ENCODE peak calls at places on chromosome 1, in nine cellular contexts. One of them, this sample, is unnamed.

GRCh38 chr1:172513480-172513879 is 19.5 kb upstream of the SUCO start:
- DNase-seq in pancreas: no peak
- DNase-seq in heart left ventricle: no peak
- DNase-seq in tibial artery: no peak
- DNase-seq in uterus: no peak
- DNase-seq in testis: no peak
- DNase-seq in stomach: no peak
- DNase-seq in WERI-Rb-1: no peak
- DNase-seq in aorta: no peak
- DNase-seq in this sample: no peak

GRCh38 chr1:100862591-100862990 is 32.1 kb downstream of the EXTL2 start:
- DNase-seq in stomach: no peak
- DNase-seq in pancreas: no peak
- DNase-seq in tibial artery: no peak
- DNase-seq in WERI-Rb-1: no peak
- DNase-seq in testis: no peak
- DNase-seq in uterus: no peak
- DNase-seq in aorta: no peak
- DNase-seq in heart left ventricle: no peak
- DNase-seq in this sample: no peak

GRCh38 chr1:107807405-107807804 is 157.6 kb downstream of the VAV3 start:
- DNase-seq in aorta: no peak
- DNase-seq in heart left ventricle: no peak
- DNase-seq in uterus: no peak
- DNase-seq in testis: no peak
- DNase-seq in pancreas: no peak
- DNase-seq in WERI-Rb-1: no peak
- DNase-seq in tibial artery: no peak
- DNase-seq in stomach: no peak
- DNase-seq in this sample: no peak

GRCh38 chr1:6134206-6134605 is 45.9 kb downstream of the CHD5 start:
- DNase-seq in WERI-Rb-1: no peak
- DNase-seq in aorta: peak; percentile 28
- DNase-seq in heart left ventricle: no peak
- DNase-seq in stomach: no peak
- DNase-seq in testis: no peak
- DNase-seq in pancreas: no peak
- DNase-seq in uterus: no peak
- DNase-seq in tibial artery: no peak
- DNase-seq in this sample: no peak

GRCh38 chr1:9687120-9687875 is 35.8 kb downstream of the PIK3CD start:
- DNase-seq in testis: peak; percentile 64
- DNase-seq in stomach: peak; percentile 60
- DNase-seq in aorta: peak; percentile 74
- DNase-seq in WERI-Rb-1: peak; percentile 78
- DNase-seq in heart left ventricle: peak; percentile 53
- DNase-seq in tibial artery: peak; percentile 39
- DNase-seq in pancreas: peak; percentile 43
- DNase-seq in uterus: peak; percentile 62
- DNase-seq in this sample: peak; percentile 38

GRCh38 chr1:79283451-79283850 is 276.9 kb upstream of the ADGRL4 start:
- DNase-seq in WERI-Rb-1: no peak
- DNase-seq in pancreas: no peak
- DNase-seq in testis: no peak
- DNase-seq in uterus: no peak
- DNase-seq in stomach: no peak
- DNase-seq in tibial artery: no peak
- DNase-seq in aorta: no peak
- DNase-seq in heart left ventricle: no peak
- DNase-seq in this sample: no peak

GRCh38 chr1:15156807-15157380 is 3.3 kb downstream of the TMEM51 start:
- DNase-seq in WERI-Rb-1: peak; percentile 54
- DNase-seq in tibial artery: no peak
- DNase-seq in uterus: no peak
- DNase-seq in pancreas: peak; percentile 83
- DNase-seq in heart left ventricle: no peak
- DNase-seq in testis: no peak
- DNase-seq in aorta: no peak
- DNase-seq in stomach: no peak
- DNase-seq in this sample: no peak

GRCh38 chr1:85581138-85581801 is 709 bp downstream of the CCN1 start:
- DNase-seq in stomach: peak; percentile 80
- DNase-seq in tibial artery: peak; percentile 54
- DNase-seq in uterus: peak; percentile 77
- DNase-seq in heart left ventricle: peak; percentile 78
- DNase-seq in aorta: peak; percentile 74
- DNase-seq in pancreas: peak; percentile 81
- DNase-seq in WERI-Rb-1: peak; percentile 59
- DNase-seq in testis: peak; percentile 73
- DNase-seq in this sample: peak; percentile 71

GRCh38 chr1:109827986-109828385 is 64.3 kb upstream of the EPS8L3 start:
- DNase-seq in pancreas: no peak
- DNase-seq in stomach: no peak
- DNase-seq in aorta: no peak
- DNase-seq in uterus: no peak
- DNase-seq in heart left ventricle: no peak
- DNase-seq in tibial artery: no peak
- DNase-seq in testis: no peak
- DNase-seq in WERI-Rb-1: no peak
- DNase-seq in this sample: no peak

GRCh38 chr1:83052865-83053264 is 946.1 kb downstream of the TTLL7 start:
- DNase-seq in heart left ventricle: no peak
- DNase-seq in uterus: no peak
- DNase-seq in WERI-Rb-1: no peak
- DNase-seq in tibial artery: no peak
- DNase-seq in aorta: no peak
- DNase-seq in pancreas: no peak
- DNase-seq in testis: no peak
- DNase-seq in stomach: no peak
- DNase-seq in this sample: no peak

GRCh38 chr1:83055391-83056170 is 943.4 kb downstream of the TTLL7 start:
- DNase-seq in uterus: no peak
- DNase-seq in testis: no peak
- DNase-seq in stomach: no peak
- DNase-seq in pancreas: no peak
- DNase-seq in tibial artery: no peak
- DNase-seq in WERI-Rb-1: no peak
- DNase-seq in aorta: no peak
- DNase-seq in heart left ventricle: no peak
- DNase-seq in this sample: no peak

GRCh38 chr1:83058327-83058726 is 940.6 kb downstream of the TTLL7 start:
- DNase-seq in tibial artery: no peak
- DNase-seq in testis: no peak
- DNase-seq in pancreas: no peak
- DNase-seq in aorta: no peak
- DNase-seq in stomach: no peak
- DNase-seq in WERI-Rb-1: no peak
- DNase-seq in uterus: no peak
- DNase-seq in heart left ventricle: no peak
- DNase-seq in this sample: no peak

GRCh38 chr1:83053446-83053845 is 945.5 kb downstream of the TTLL7 start:
- DNase-seq in heart left ventricle: no peak
- DNase-seq in WERI-Rb-1: no peak
- DNase-seq in tibial artery: no peak
- DNase-seq in pancreas: no peak
- DNase-seq in stomach: no peak
- DNase-seq in uterus: no peak
- DNase-seq in aorta: no peak
- DNase-seq in testis: no peak
- DNase-seq in this sample: no peak
- H3K9me3 ChIP-seq in heart left ventricle: peaks cover 5% of the 10 kb centered on the region
- H3K9me3 ChIP-seq in WERI-Rb-1: no peaks in the 10 kb centered on the region
- H3K9me3 ChIP-seq in tibial artery: no peaks in the 10 kb centered on the region
- H3K9me3 ChIP-seq in pancreas: no peaks in the 10 kb centered on the region
- H3K9me3 ChIP-seq in stomach: no peaks in the 10 kb centered on the region
- H3K9me3 ChIP-seq in uterus: no peaks in the 10 kb centered on the region
- H3K9me3 ChIP-seq in aorta: no peaks in the 10 kb centered on the region
- H3K9me3 ChIP-seq in testis: no peaks in the 10 kb centered on the region
- H3K9me3 ChIP-seq in this sample: peaks cover 7% of the 10 kb centered on the region

GRCh38 chr1:53111073-53111556 is 31.3 kb downstream of the SLC1A7 start:
- DNase-seq in heart left ventricle: no peak
- DNase-seq in uterus: no peak
- DNase-seq in pancreas: no peak
- DNase-seq in tibial artery: no peak
- DNase-seq in stomach: peak; percentile 51
- DNase-seq in testis: no peak
- DNase-seq in WERI-Rb-1: no peak
- DNase-seq in aorta: no peak
- DNase-seq in this sample: peak; percentile 42

GRCh38 chr1:53112271-53112774 is 30.1 kb downstream of the SLC1A7 start:
- DNase-seq in uterus: no peak
- DNase-seq in heart left ventricle: no peak
- DNase-seq in pancreas: no peak
- DNase-seq in WERI-Rb-1: no peak
- DNase-seq in aorta: no peak
- DNase-seq in stomach: no peak
- DNase-seq in testis: no peak
- DNase-seq in tibial artery: no peak
- DNase-seq in this sample: no peak

GRCh38 chr1:53111693-53112092 is 30.7 kb downstream of the SLC1A7 start:
- DNase-seq in stomach: no peak
- DNase-seq in WERI-Rb-1: no peak
- DNase-seq in testis: no peak
- DNase-seq in heart left ventricle: no peak
- DNase-seq in tibial artery: no peak
- DNase-seq in uterus: no peak
- DNase-seq in aorta: no peak
- DNase-seq in pancreas: no peak
- DNase-seq in this sample: no peak

GRCh38 chr1:53108646-53109580 is 33.5 kb downstream of the SLC1A7 start:
- DNase-seq in stomach: no peak
- DNase-seq in uterus: peak; percentile 48
- DNase-seq in pancreas: no peak
- DNase-seq in testis: no peak
- DNase-seq in WERI-Rb-1: peak; percentile 86
- DNase-seq in tibial artery: no peak
- DNase-seq in heart left ventricle: no peak
- DNase-seq in aorta: no peak
- DNase-seq in this sample: no peak

GRCh38 chr1:53110370-53111072 is 31.9 kb downstream of the SLC1A7 start:
- DNase-seq in pancreas: no peak
- DNase-seq in stomach: peak; percentile 48
- DNase-seq in WERI-Rb-1: no peak
- DNase-seq in uterus: peak; percentile 57
- DNase-seq in heart left ventricle: no peak
- DNase-seq in tibial artery: no peak
- DNase-seq in aorta: no peak
- DNase-seq in testis: peak; percentile 50
- DNase-seq in this sample: peak; percentile 53
- H3K27ac ChIP-seq in pancreas: no peak overlapping the region
- H3K27ac ChIP-seq in stomach: peak overlapping the region; percentile 44
- H3K27ac ChIP-seq in WERI-Rb-1: peak overlapping the region; percentile 87
- H3K27ac ChIP-seq in uterus: peak overlapping the region; percentile 68
- H3K27ac ChIP-seq in heart left ventricle: no peak overlapping the region
- H3K27ac ChIP-seq in tibial artery: peak overlapping the region; percentile 68
- H3K27ac ChIP-seq in aorta: no peak overlapping the region
- H3K27ac ChIP-seq in testis: no peak overlapping the region
- H3K27ac ChIP-seq in this sample: peak overlapping the region; percentile 62

DNA sequence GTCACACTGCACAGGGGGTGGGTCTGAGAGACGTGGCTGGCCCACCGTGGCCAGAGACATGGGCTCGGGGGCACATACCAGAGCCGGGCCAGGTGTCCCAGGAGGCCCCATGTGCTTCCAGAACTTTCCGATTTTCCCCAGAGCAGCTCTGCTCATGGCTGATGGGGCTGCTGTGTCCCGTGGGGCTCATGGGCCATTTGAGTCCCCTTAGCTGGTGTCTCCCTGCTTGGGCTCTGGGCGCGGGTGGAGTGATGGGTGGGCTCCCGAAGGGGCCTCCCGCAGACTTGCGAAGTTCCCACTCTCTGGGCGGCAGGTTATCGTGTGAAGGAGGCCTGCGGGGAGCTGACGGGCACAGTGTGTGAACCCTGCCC is 1.8 kb downstream of the TNFRSF14 start:
- DNase-seq in stomach: no peak
- DNase-seq in aorta: no peak
- DNase-seq in tibial artery: no peak
- DNase-seq in heart left ventricle: no peak
- DNase-seq in testis: no peak
- DNase-seq in pancreas: no peak
- DNase-seq in uterus: no peak
- DNase-seq in WERI-Rb-1: no peak
- DNase-seq in this sample: no peak
- H3K4me3 ChIP-seq in stomach: no peak overlapping the region
- H3K4me3 ChIP-seq in aorta: no peak overlapping the region
- H3K4me3 ChIP-seq in tibial artery: no peak overlapping the region
- H3K4me3 ChIP-seq in heart left ventricle: peak overlapping the region; percentile 82
- H3K4me3 ChIP-seq in testis: no peak overlapping the region
- H3K4me3 ChIP-seq in pancreas: no peak overlapping the region
- H3K4me3 ChIP-seq in uterus: no peak overlapping the region
- H3K4me3 ChIP-seq in WERI-Rb-1: no peak overlapping the region
- H3K4me3 ChIP-seq in this sample: peak overlapping the region; percentile 73

GRCh38 chr1:155931332-155932038 is 2.7 kb downstream of the KHDC4 start:
- DNase-seq in WERI-Rb-1: no peak
- DNase-seq in pancreas: no peak
- DNase-seq in testis: no peak
- DNase-seq in aorta: no peak
- DNase-seq in heart left ventricle: no peak
- DNase-seq in stomach: no peak
- DNase-seq in tibial artery: no peak
- DNase-seq in uterus: no peak
- DNase-seq in this sample: no peak

GRCh38 chr1:155929057-155929456 is 5.2 kb downstream of the KHDC4 start:
- DNase-seq in pancreas: no peak
- DNase-seq in stomach: no peak
- DNase-seq in tibial artery: no peak
- DNase-seq in heart left ventricle: no peak
- DNase-seq in aorta: no peak
- DNase-seq in WERI-Rb-1: no peak
- DNase-seq in testis: no peak
- DNase-seq in uterus: no peak
- DNase-seq in this sample: no peak

GRCh38 chr1:155920717-155921116 is 9.6 kb upstream of the RIT1 start:
- DNase-seq in pancreas: no peak
- DNase-seq in WERI-Rb-1: no peak
- DNase-seq in testis: no peak
- DNase-seq in stomach: no peak
- DNase-seq in heart left ventricle: no peak
- DNase-seq in uterus: no peak
- DNase-seq in aorta: no peak
- DNase-seq in tibial artery: no peak
- DNase-seq in this sample: no peak

GRCh38 chr1:155919801-155920200 is 8.7 kb upstream of the RIT1 start:
- DNase-seq in pancreas: no peak
- DNase-seq in tibial artery: no peak
- DNase-seq in testis: no peak
- DNase-seq in aorta: no peak
- DNase-seq in stomach: no peak
- DNase-seq in heart left ventricle: no peak
- DNase-seq in WERI-Rb-1: no peak
- DNase-seq in uterus: no peak
- DNase-seq in this sample: no peak

DNA sequence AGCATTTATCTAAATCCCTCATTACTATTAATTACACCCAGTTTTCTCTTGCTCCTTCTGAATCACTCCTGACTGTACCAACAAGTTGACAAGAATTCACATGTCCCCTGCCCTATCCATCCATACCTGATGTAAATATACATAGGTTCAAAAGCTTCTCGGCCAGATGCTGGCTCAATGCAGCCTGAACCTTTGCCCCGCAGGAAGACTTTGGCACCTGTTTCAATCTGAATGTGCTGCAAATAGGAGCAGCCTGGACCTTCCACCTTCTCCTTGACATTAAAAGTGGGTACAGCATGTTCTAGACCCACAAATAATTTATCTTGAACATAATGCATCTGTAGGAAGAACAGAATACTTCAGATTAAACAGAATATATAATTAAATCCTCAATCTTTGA is 8.7 kb downstream of the KHDC4 start:
- DNase-seq in aorta: no peak
- DNase-seq in testis: no peak
- DNase-seq in heart left ventricle: no peak
- DNase-seq in tibial artery: no peak
- DNase-seq in uterus: no peak
- DNase-seq in stomach: no peak
- DNase-seq in pancreas: no peak
- DNase-seq in WERI-Rb-1: no peak
- DNase-seq in this sample: no peak
- H3K9me3 ChIP-seq in aorta: no peaks in the 10 kb centered on the region
- H3K9me3 ChIP-seq in testis: no peaks in the 10 kb centered on the region
- H3K9me3 ChIP-seq in heart left ventricle: no peaks in the 10 kb centered on the region
- H3K9me3 ChIP-seq in tibial artery: no peaks in the 10 kb centered on the region
- H3K9me3 ChIP-seq in uterus: no peaks in the 10 kb centered on the region
- H3K9me3 ChIP-seq in stomach: no peaks in the 10 kb centered on the region
- H3K9me3 ChIP-seq in pancreas: no peaks in the 10 kb centered on the region
- H3K9me3 ChIP-seq in WERI-Rb-1: no peaks in the 10 kb centered on the region
- H3K9me3 ChIP-seq in this sample: no peaks in the 10 kb centered on the region

This sample was measured in lung.